ENCODE peak calls at places on chromosomes 2 and 18, in ten cellular contexts. P, N, K, Y, V, D, J, H, C and X are unnamed samples.

GRCh38 chr2:134396493-134396892 is 142.6 kb downstream of the MGAT5 start:
- DNase-seq in Y (no peak), N (no peak), V (no peak), P (no peak), K (no peak), C (no peak), D (no peak), J (peak), H (no peak), X (no peak)

GRCh38 chr2:27729614-27730013 is 41.9 kb upstream of the MRPL33 start:
- DNase-seq in H (no peak), N (no peak), J (no peak), Y (no peak), K (no peak), V (no peak), P (no peak), C (no peak), D (no peak), X (no peak)

GRCh38 chr2:56337342-56337741 is 153.6 kb downstream of the CCDC85A start:
- DNase-seq in P (no peak), H (no peak), N (no peak), Y (no peak), V (no peak), J (no peak), D (no peak), C (no peak), K (no peak), X (no peak)

GRCh38 chr18:12750708-12751502 is 48.1 kb downstream of the PSMG2 start:
- DNase-seq in C (no peak), D (no peak), V (no peak), N (no peak), K (no peak), P (no peak), Y (no peak), H (no peak), J (no peak), X (no peak)

GRCh38 chr18:49178736-49179135 is 228.0 kb upstream of the SMAD7 start:
- DNase-seq in C (peak), V (no peak), Y (no peak), H (peak), D (no peak), K (no peak), J (no peak), P (peak), N (no peak), X (no peak)

GRCh38 chr2:48258750-48259149 is 271.2 kb upstream of the STON1 start:
- DNase-seq in V (no peak), N (no peak), C (no peak), Y (no peak), J (no peak), K (no peak), H (no peak), P (no peak), D (no peak), X (no peak)

GRCh38 chr2:192566863-192567262 is 372.1 kb upstream of the TMEFF2 start:
- DNase-seq in C (no peak), H (no peak), V (no peak), P (no peak), D (no peak), J (no peak), N (no peak), K (no peak), Y (no peak), X (no peak)

GRCh38 chr2:176187306-176188217 is 906 bp upstream of the HOXD1 start:
- DNase-seq in V (no peak), P (no peak), H (peak), C (no peak), N (no peak), J (no peak), Y (no peak), K (no peak), D (no peak), X (no peak)

GRCh38 chr2:185967335-185967734 is 228.7 kb downstream of the FSIP2 start:
- DNase-seq in N (no peak), P (no peak), J (no peak), V (no peak), Y (no peak), D (no peak), K (no peak), H (no peak), C (no peak), X (no peak)

GRCh38 chr2:209348453-209348852 is 75.4 kb upstream of the MAP2 start:
- DNase-seq in K (no peak), P (no peak), Y (no peak), J (no peak), H (no peak), C (no peak), N (no peak), D (no peak), V (no peak), X (peak)

GRCh38 chr2:127675335-127676261 is at the start of gene LIMS2:
- DNase-seq in D (no peak), J (peak), Y (no peak), K (no peak), N (no peak), H (peak), C (no peak), V (peak), P (no peak), X (no peak)

GRCh38 chr2:152716805-152717241 is 438 bp downstream of the PRPF40A start:
- DNase-seq in D (peak), N (no peak), K (no peak), Y (no peak), V (no peak), H (peak), J (peak), P (no peak), C (no peak), X (no peak)

GRCh38 chr2:223604231-223604630 is 2.1 kb upstream of the SCG2 start:
- DNase-seq in H (no peak), N (no peak), D (no peak), C (no peak), V (no peak), P (no peak), Y (no peak), K (no peak), J (no peak), X (no peak)

GRCh38 chr2:85503611-85504433 is 35.1 kb upstream of the MAT2A start:
- DNase-seq in N (peak), K (no peak), P (peak), D (no peak), C (peak), Y (peak), J (no peak), V (no peak), H (no peak), X (no peak)

GRCh38 chr2:159574246-159574645 is 42.1 kb downstream of the BAZ2B start:
- DNase-seq in P (no peak), D (no peak), N (peak), C (no peak), Y (no peak), J (no peak), V (no peak), K (no peak), H (no peak), X (no peak)

GRCh38 chr2:228268756-228269155 is 87.3 kb upstream of the SPHKAP start:
- DNase-seq in N (no peak), P (no peak), C (no peak), K (no peak), D (no peak), V (no peak), Y (no peak), H (no peak), J (no peak), X (no peak)

GRCh38 chr2:46764547-46764946 is 151.1 kb downstream of the MCFD2 start:
- DNase-seq in K (no peak), P (no peak), D (no peak), Y (no peak), N (no peak), C (no peak), H (no peak), V (no peak), J (no peak), X (no peak)
- TF ChIP-seq CTCF in K (no peak), P (no peak), D (no peak), Y (no peak), N (no peak), C (no peak), H (no peak), V (no peak), J (no peak), X (no peak)

GRCh38 chr2:135965756-135966155 is 19.7 kb downstream of the DARS1 start:
- DNase-seq in K (no peak), J (no peak), N (no peak), V (no peak), P (no peak), D (no peak), Y (no peak), C (no peak), H (no peak), X (no peak)

GRCh38 chr2:135963841-135964240 is 21.6 kb downstream of the DARS1 start:
- DNase-seq in P (no peak), C (peak), V (no peak), N (no peak), K (no peak), Y (peak), D (no peak), J (peak), H (no peak), X (no peak)

GRCh38 chr2:135960150-135960549 is 25.3 kb downstream of the DARS1 start:
- DNase-seq in P (no peak), H (no peak), N (no peak), V (no peak), J (no peak), K (no peak), C (no peak), D (no peak), Y (no peak), X (no peak)

GRCh38 chr2:135962401-135963138 is 22.9 kb downstream of the DARS1 start:
- DNase-seq in Y (no peak), D (no peak), P (no peak), N (no peak), V (no peak), H (no peak), J (no peak), K (no peak), C (no peak), X (no peak)

GRCh38 chr2:135960598-135961551 is 24.6 kb downstream of the DARS1 start:
- DNase-seq in N (no peak), Y (no peak), P (no peak), V (no peak), K (no peak), D (no peak), J (no peak), C (peak), H (no peak), X (peak)
- TF ChIP-seq CTCF in N (no peak), Y (no peak), P (no peak), V (no peak), K (no peak), D (no peak), J (no peak), C (no peak), H (no peak), X (no peak)

DNA sequence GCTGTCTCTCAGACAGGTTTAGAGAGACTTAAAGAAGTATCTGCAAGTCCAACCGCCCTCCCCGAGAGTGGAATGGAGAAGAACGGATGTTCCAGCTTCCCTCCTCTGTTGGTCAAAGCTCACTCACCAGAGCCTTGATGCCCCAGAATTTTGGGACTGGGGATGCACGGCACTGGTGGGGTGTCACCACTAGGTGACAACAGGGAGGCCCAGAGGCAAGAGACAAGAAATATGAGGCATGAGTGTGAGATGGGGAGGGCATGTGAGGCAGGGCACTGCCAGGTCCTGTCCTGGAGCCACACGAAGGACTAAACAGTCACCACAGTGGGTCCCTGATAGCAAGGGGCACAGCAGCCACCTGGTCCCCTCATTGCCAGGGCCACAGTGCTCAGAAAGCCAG is 35.1 kb upstream of the SH3BP4 start:
- DNase-seq in V (no peak), J (no peak), P (no peak), N (no peak), D (no peak), C (no peak), H (no peak), Y (no peak), K (no peak), X (no peak)
- TF ChIP-seq CTCF in V (no peak), J (no peak), P (no peak), N (no peak), D (no peak), C (no peak), H (no peak), Y (no peak), K (no peak), X (no peak)

GRCh38 chr2:229300371-229300770 is 29.3 kb upstream of the PID1 start:
- DNase-seq in P (no peak), D (no peak), Y (no peak), N (no peak), H (no peak), V (no peak), J (no peak), C (no peak), K (no peak), X (no peak)
- TF ChIP-seq CTCF in P (no peak), D (no peak), Y (no peak), N (no peak), H (no peak), V (no peak), J (no peak), C (no peak), K (no peak), X (no peak)